ENCODE peak calls at places on chromosomes 5 and 9, in eight cellular contexts. J is mesendoderm, X is fibroblast of lung, I is IMR-90, C is neural progenitor cell, V is neuronal stem cell, E is mesenchymal stem cell, U is MM.1S. Z is an unnamed sample.

GRCh38 chr9:101751895-101752294 is 13.4 kb upstream of the GRIN3A start:
- DNase-seq in J (no peak), X (no peak), I (no peak), C (no peak), V (no peak), E (no peak), U (no peak), Z (no peak)

GRCh38 chr5:140549237-140550144 is 2.0 kb downstream of the EIF4EBP3 start:
- DNase-seq in J (no peak), X (peak), I (peak), C (no peak), V (no peak), E (peak), U (no peak), Z (peak)

GRCh38 chr5:9622891-9623547 is 7.1 kb downstream of the TAS2R1 start:
- DNase-seq in J (no peak), X (peak), I (peak), C (peak), V (no peak), E (peak), U (no peak), Z (no peak)

GRCh38 chr9:4375424-4376195 is 75.7 kb upstream of the GLIS3 start:
- DNase-seq in J (no peak), X (peak), I (peak), C (peak), V (peak), E (peak), U (peak), Z (no peak)

GRCh38 chr5:148974638-148975330 is 88.1 kb downstream of the SH3TC2 start:
- DNase-seq in J (peak), X (no peak), I (no peak), C (no peak), V (no peak), E (no peak), U (no peak), Z (no peak)

GRCh38 chr9:38339496-38339895 is 53.0 kb upstream of the ALDH1B1 start:
- DNase-seq in J (no peak), X (peak), I (peak), C (no peak), V (no peak), E (no peak), U (no peak), Z (no peak)

GRCh38 chr5:132013006-132013689 is 1.7 kb upstream of the ACSL6 start:
- DNase-seq in J (no peak), X (no peak), I (no peak), C (no peak), V (no peak), E (no peak), U (no peak), Z (no peak)

GRCh38 chr5:151037561-151038291 is 17.3 kb downstream of the GPX3 start:
- DNase-seq in J (no peak), X (peak), I (peak), C (no peak), V (no peak), E (peak), U (no peak), Z (no peak)

GRCh38 chr5:126014691-126015090 is 408.5 kb upstream of the GRAMD2B start:
- DNase-seq in J (no peak), X (no peak), I (no peak), C (no peak), V (no peak), E (no peak), U (no peak), Z (no peak)

GRCh38 chr5:118984602-118985001 is 3.7 kb downstream of the DTWD2 start:
- DNase-seq in J (no peak), X (peak), I (peak), C (no peak), V (no peak), E (peak), U (no peak), Z (no peak)

GRCh38 chr5:108028411-108028810 is 353.5 kb downstream of the FBXL17 start:
- DNase-seq in J (peak), X (peak), I (peak), C (peak), V (peak), E (peak), U (no peak), Z (no peak)

GRCh38 chr5:5295361-5295760 is 127.1 kb upstream of the ICE1 start:
- DNase-seq in J (no peak), X (no peak), I (no peak), C (no peak), V (no peak), E (no peak), U (no peak), Z (no peak)

GRCh38 chr9:17191095-17191494 is 56.3 kb downstream of the CNTLN start:
- DNase-seq in J (no peak), X (no peak), I (peak), C (no peak), V (no peak), E (peak), U (no peak), Z (no peak)

GRCh38 chr5:152723482-152723881 is 318.4 kb upstream of the NMUR2 start:
- DNase-seq in J (peak), X (no peak), I (no peak), C (peak), V (no peak), E (no peak), U (no peak), Z (peak)

GRCh38 chr5:32462618-32463017 is 18.1 kb upstream of the ZFR start:
- DNase-seq in J (peak), X (no peak), I (peak), C (no peak), V (no peak), E (peak), U (no peak), Z (no peak)

GRCh38 chr5:14332746-14333145 is 189.6 kb downstream of the TRIO start:
- DNase-seq in J (no peak), X (no peak), I (no peak), C (no peak), V (no peak), E (no peak), U (no peak), Z (no peak)

GRCh38 chr5:142053434-142054253 is 40.8 kb upstream of the GNPDA1 start:
- DNase-seq in J (peak), X (peak), I (peak), C (no peak), V (no peak), E (peak), U (no peak), Z (no peak)

GRCh38 chr5:37722236-37723146 is 117.3 kb downstream of the GDNF start:
- DNase-seq in J (peak), X (peak), I (peak), C (no peak), V (peak), E (peak), U (no peak), Z (no peak)

GRCh38 chr9:37407468-37407867 is 15.0 kb upstream of the GRHPR start:
- DNase-seq in J (no peak), X (no peak), I (no peak), C (no peak), V (no peak), E (no peak), U (no peak), Z (no peak)

GRCh38 chr5:150118561-150119229 is 32.3 kb upstream of the CSF1R start:
- DNase-seq in J (no peak), X (no peak), I (no peak), C (no peak), V (no peak), E (no peak), U (no peak), Z (peak)

GRCh38 chr5:158995694-158996173 is 104.0 kb downstream of the EBF1 start:
- DNase-seq in J (no peak), X (no peak), I (no peak), C (no peak), V (no peak), E (no peak), U (no peak), Z (no peak)

GRCh38 chr5:36457511-36458260 is 148.7 kb upstream of the SLC1A3 start:
- DNase-seq in J (no peak), X (no peak), I (no peak), C (no peak), V (no peak), E (no peak), U (no peak), Z (no peak)

GRCh38 chr5:93017854-93018253 is 563.2 kb downstream of the NR2F1-AS1 start:
- DNase-seq in J (peak), X (peak), I (peak), C (no peak), V (no peak), E (peak), U (no peak), Z (no peak)

GRCh38 chr5:23440703-23441102 is 66.7 kb upstream of the PRDM9 start:
- DNase-seq in J (no peak), X (no peak), I (no peak), C (no peak), V (no peak), E (no peak), U (no peak), Z (no peak)

GRCh38 chr9:97853056-97853843 is at the start of gene FOXE1:
- DNase-seq in J (no peak), X (no peak), I (no peak), C (peak), V (peak), E (no peak), U (no peak), Z (peak)

GRCh38 chr5:10421841-10422691 is 19.6 kb upstream of the ROPN1L start:
- DNase-seq in J (peak), X (no peak), I (no peak), C (no peak), V (no peak), E (no peak), U (no peak), Z (no peak)

GRCh38 chr9:136095495-136096058 is 488 bp upstream of the NACC2 start:
- DNase-seq in J (no peak), X (no peak), I (peak), C (peak), V (peak), E (peak), U (no peak), Z (peak)

GRCh38 chr9:3179716-3180115 is 335.8 kb upstream of the PUM3 start:
- DNase-seq in J (no peak), X (no peak), I (no peak), C (no peak), V (no peak), E (no peak), U (no peak), Z (no peak)

GRCh38 chr9:124365045-124365444 is 50.2 kb downstream of the PSMB7 start:
- DNase-seq in J (no peak), X (no peak), I (no peak), C (peak), V (peak), E (no peak), U (no peak), Z (no peak)

GRCh38 chr9:89941875-89942274 is 337.1 kb downstream of the GADD45G start:
- DNase-seq in J (no peak), X (peak), I (peak), C (no peak), V (no peak), E (peak), U (peak), Z (no peak)

GRCh38 chr9:119284118-119284517 is 85.1 kb downstream of the BRINP1 start:
- DNase-seq in J (peak), X (no peak), I (no peak), C (peak), V (no peak), E (no peak), U (no peak), Z (peak)

GRCh38 chr5:58683567-58683966 is 100.7 kb downstream of the RAB3C start:
- DNase-seq in J (no peak), X (no peak), I (no peak), C (no peak), V (no peak), E (no peak), U (no peak), Z (no peak)

GRCh38 chr5:139684350-139684880 is 36.3 kb downstream of the CXXC5 start:
- DNase-seq in J (no peak), X (no peak), I (no peak), C (no peak), V (no peak), E (no peak), U (no peak), Z (no peak)

GRCh38 chr5:107781451-107781850 is 110.7 kb upstream of the EFNA5 start:
- DNase-seq in J (no peak), X (peak), I (peak), C (no peak), V (no peak), E (no peak), U (no peak), Z (no peak)

GRCh38 chr5:160198148-160198545 is 31.2 kb upstream of the FABP6 start:
- DNase-seq in J (peak), X (no peak), I (no peak), C (no peak), V (no peak), E (peak), U (no peak), Z (peak)

GRCh38 chr5:60196382-60197113 is 303.0 kb upstream of the PDE4D start:
- DNase-seq in J (peak), X (peak), I (peak), C (no peak), V (no peak), E (peak), U (no peak), Z (peak)

GRCh38 chr5:35903631-35904203 is 34.7 kb downstream of the CAPSL start:
- DNase-seq in J (no peak), X (no peak), I (no peak), C (no peak), V (no peak), E (no peak), U (no peak), Z (no peak)

GRCh38 chr5:158695595-158696330 is 404.0 kb downstream of the EBF1 start:
- DNase-seq in J (peak), X (peak), I (peak), C (peak), V (peak), E (peak), U (peak), Z (peak)

GRCh38 chr9:100286257-100286656 is 66.5 kb downstream of the TEX10 start:
- DNase-seq in J (no peak), X (no peak), I (peak), C (no peak), V (no peak), E (no peak), U (no peak), Z (no peak)

GRCh38 chr9:108783318-108784127 is 72.3 kb downstream of the ACTL7B start:
- DNase-seq in J (no peak), X (no peak), I (no peak), C (no peak), V (no peak), E (no peak), U (no peak), Z (no peak)
- H3K27ac ChIP-seq in J (no peak), X (no peak), I (no peak), C (peak), V (no peak), E (no peak), U (no peak), Z (no peak)

GRCh38 chr5:56297851-56298250 is 64.7 kb upstream of the ANKRD55 start:
- DNase-seq in J (no peak), X (no peak), I (no peak), C (no peak), V (no peak), E (no peak), U (no peak), Z (no peak)
- H3K9ac ChIP-seq in J (no peak), X (no peak), I (no peak), C (no peak), V (no peak), E (no peak), U (no peak), Z (no peak)

DNA sequence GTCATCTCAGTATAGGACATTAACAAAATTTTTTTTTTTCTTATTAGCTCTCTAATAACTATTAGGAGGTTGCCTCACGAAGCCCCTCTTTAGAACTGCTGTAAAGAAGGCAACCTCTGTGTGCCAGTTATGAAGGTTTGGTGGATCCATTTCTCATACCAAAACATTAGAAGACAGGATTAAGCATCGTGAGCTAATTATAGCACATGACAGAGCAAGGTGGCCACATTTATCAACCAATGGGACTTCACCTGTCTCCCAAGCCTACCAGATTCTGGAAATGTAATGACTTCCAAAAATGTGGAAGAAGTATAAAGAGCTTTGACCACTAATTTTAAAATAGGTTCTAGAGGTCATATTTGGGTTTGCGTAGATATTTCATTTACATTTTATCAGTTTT is 107.2 kb downstream of the SMARCA2 start:
- DNase-seq in J (no peak), X (no peak), I (no peak), C (no peak), V (no peak), E (no peak), U (no peak), Z (no peak)
- H3K27ac ChIP-seq in J (no peak), X (no peak), I (no peak), C (no peak), V (no peak), E (no peak), U (no peak), Z (no peak)

DNA sequence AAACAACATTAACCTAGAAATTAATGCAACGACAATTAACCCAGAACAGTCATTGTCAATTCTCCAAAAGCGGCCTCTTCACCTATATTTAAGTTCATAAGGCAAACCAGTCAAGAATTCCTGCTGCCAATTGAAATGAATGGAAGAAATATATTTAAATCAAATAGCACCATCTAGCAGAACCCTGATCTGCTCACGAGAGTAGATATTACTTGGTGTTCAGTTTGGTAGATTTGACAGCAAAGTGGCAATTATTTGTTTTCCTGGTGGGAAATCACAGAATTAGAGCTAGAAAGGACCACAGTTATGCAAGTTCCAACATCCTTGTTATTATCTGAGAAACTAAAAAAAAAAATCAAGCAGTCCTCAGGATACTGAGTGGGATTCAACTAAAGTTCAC is 2.3 kb downstream of the SSBP2 start:
- DNase-seq in J (no peak), X (peak), I (no peak), C (no peak), V (no peak), E (no peak), U (no peak), Z (no peak)
- H3K9ac ChIP-seq in J (no peak), X (no peak), I (no peak), C (no peak), V (no peak), E (peak), U (peak), Z (no peak)

GRCh38 chr9:121825481-121825830 is 174.0 kb downstream of the DAB2IP start:
- DNase-seq in J (no peak), X (no peak), I (no peak), C (no peak), V (no peak), E (no peak), U (no peak), Z (peak)

GRCh38 chr9:121827251-121827967 is 176.0 kb downstream of the DAB2IP start:
- DNase-seq in J (no peak), X (no peak), I (no peak), C (peak), V (no peak), E (no peak), U (no peak), Z (peak)

GRCh38 chr9:121823451-121824169 is 172.2 kb downstream of the DAB2IP start:
- DNase-seq in J (no peak), X (no peak), I (no peak), C (no peak), V (no peak), E (no peak), U (no peak), Z (peak)

GRCh38 chr9:121824651-121825480 is 173.4 kb downstream of the DAB2IP start:
- DNase-seq in J (peak), X (no peak), I (peak), C (no peak), V (no peak), E (peak), U (no peak), Z (peak)

DNA sequence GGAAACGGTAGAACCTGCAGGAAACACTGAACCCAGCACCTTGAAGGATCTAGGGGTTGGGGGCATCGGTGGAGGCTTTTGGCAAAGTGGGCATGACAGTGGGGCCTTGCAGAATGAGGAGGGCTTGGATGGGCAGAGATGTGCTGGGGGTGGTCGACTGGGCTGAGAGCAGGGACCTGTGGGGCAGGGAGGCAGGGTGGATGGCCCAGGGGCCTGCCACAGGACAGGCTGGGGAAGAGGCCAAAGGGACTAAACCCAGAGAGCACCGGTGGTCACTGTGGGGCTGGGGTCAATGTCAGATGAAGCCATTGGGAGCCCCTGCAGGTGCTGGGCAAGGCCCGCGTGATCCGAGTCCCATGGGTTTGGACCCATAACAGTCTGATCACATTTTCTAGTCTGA is 175.3 kb downstream of the DAB2IP start:
- DNase-seq in J (no peak), X (no peak), I (no peak), C (no peak), V (no peak), E (no peak), U (no peak), Z (peak)
- H3K27ac ChIP-seq in J (no peak), X (no peak), I (no peak), C (no peak), V (no peak), E (no peak), U (no peak), Z (no peak)

GRCh38 chr9:35341021-35341420 is 148.9 kb upstream of the RUSC2 start:
- DNase-seq in J (no peak), X (no peak), I (no peak), C (no peak), V (no peak), E (no peak), U (peak), Z (no peak)
- H3K9ac ChIP-seq in J (no peak), X (no peak), I (no peak), C (no peak), V (no peak), E (peak), U (peak), Z (no peak)

GRCh38 chr5:175599210-175599609 is 58.7 kb upstream of the HRH2 start:
- DNase-seq in J (no peak), X (no peak), I (no peak), C (no peak), V (no peak), E (no peak), U (no peak), Z (no peak)

GRCh38 chr5:175597718-175598117 is 60.2 kb upstream of the HRH2 start:
- DNase-seq in J (no peak), X (no peak), I (no peak), C (no peak), V (no peak), E (no peak), U (no peak), Z (no peak)

GRCh38 chr5:175595905-175596304 is 62.0 kb upstream of the HRH2 start:
- DNase-seq in J (no peak), X (no peak), I (no peak), C (no peak), V (no peak), E (no peak), U (no peak), Z (no peak)

GRCh38 chr5:175598774-175599173 is 59.1 kb upstream of the HRH2 start:
- DNase-seq in J (no peak), X (no peak), I (no peak), C (no peak), V (no peak), E (no peak), U (no peak), Z (no peak)

DNA sequence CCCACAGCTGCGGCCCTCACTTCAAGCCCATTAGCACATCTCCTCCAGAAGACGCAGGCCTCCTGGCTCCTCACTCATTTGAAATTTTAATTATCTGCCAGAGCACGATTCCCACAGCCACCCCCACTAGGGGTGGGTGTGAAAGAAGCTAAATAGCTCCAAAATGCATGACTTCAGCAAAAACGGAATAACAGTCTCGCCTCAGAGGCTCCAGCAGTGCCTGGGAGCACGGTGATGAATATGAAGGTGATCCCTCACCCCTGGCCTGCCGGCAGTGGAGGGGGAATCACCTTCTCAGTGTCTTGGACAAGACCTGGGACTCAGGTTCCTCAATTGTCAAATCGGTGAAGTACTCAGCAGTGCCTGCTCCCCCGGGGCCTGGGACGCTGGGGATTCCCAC is 61.1 kb upstream of the HRH2 start:
- DNase-seq in J (peak), X (no peak), I (no peak), C (no peak), V (no peak), E (no peak), U (no peak), Z (no peak)
- H3K27ac ChIP-seq in J (no peak), X (no peak), I (no peak), C (no peak), V (no peak), E (no peak), U (no peak), Z (no peak)